ENCODE peak calls at places on chromosome 7, in four cellular contexts. One of them, this sample, is unnamed.

GRCh38 chr7:149851449-149851848 is 13.3 kb downstream of the ZNF862 start:
- DNase-seq in thyroid gland: no peak
- DNase-seq in esophagus squamous epithelium: no peak
- DNase-seq in adrenal gland: no peak
- DNase-seq in this sample: no peak

GRCh38 chr7:1642291-1642728 is 27.8 kb upstream of the ELFN1 start:
- DNase-seq in esophagus squamous epithelium: no peak
- DNase-seq in thyroid gland: no peak
- DNase-seq in adrenal gland: no peak
- DNase-seq in this sample: no peak

GRCh38 chr7:16712916-16713315 is 40.6 kb upstream of the TSPAN13 start:
- DNase-seq in thyroid gland: no peak
- DNase-seq in adrenal gland: no peak
- DNase-seq in esophagus squamous epithelium: no peak
- DNase-seq in this sample: no peak

GRCh38 chr7:125032943-125033342 is 103.3 kb upstream of the POT1 start:
- DNase-seq in thyroid gland: no peak
- DNase-seq in esophagus squamous epithelium: no peak
- DNase-seq in adrenal gland: no peak
- DNase-seq in this sample: no peak

GRCh38 chr7:156614434-156615264 is 25.9 kb upstream of the RNF32 start:
- DNase-seq in esophagus squamous epithelium: no peak
- DNase-seq in adrenal gland: no peak
- DNase-seq in thyroid gland: no peak
- DNase-seq in this sample: no peak

GRCh38 chr7:497946-498655 is 21.5 kb downstream of the PDGFA start:
- DNase-seq in adrenal gland: no peak
- DNase-seq in thyroid gland: no peak
- DNase-seq in esophagus squamous epithelium: no peak
- DNase-seq in this sample: no peak

GRCh38 chr7:104962781-104963180 is 51.2 kb upstream of the KMT2E start:
- DNase-seq in adrenal gland: no peak
- DNase-seq in thyroid gland: peak
- DNase-seq in esophagus squamous epithelium: no peak
- DNase-seq in this sample: no peak

GRCh38 chr7:147182859-147183258 is 1066.3 kb downstream of the CNTNAP2 start:
- DNase-seq in adrenal gland: no peak
- DNase-seq in thyroid gland: no peak
- DNase-seq in esophagus squamous epithelium: no peak
- DNase-seq in this sample: no peak

GRCh38 chr7:143096146-143096545 is 35.7 kb upstream of the PIP start:
- DNase-seq in adrenal gland: no peak
- DNase-seq in thyroid gland: peak
- DNase-seq in esophagus squamous epithelium: no peak
- DNase-seq in this sample: no peak

GRCh38 chr7:28478661-28479060 is 66.3 kb downstream of the CREB5 start:
- DNase-seq in esophagus squamous epithelium: no peak
- DNase-seq in adrenal gland: no peak
- DNase-seq in thyroid gland: no peak
- DNase-seq in this sample: peak

GRCh38 chr7:75623390-75624133 is 115.2 kb downstream of the HIP1 start:
- DNase-seq in adrenal gland: no peak
- DNase-seq in thyroid gland: peak
- DNase-seq in esophagus squamous epithelium: no peak
- DNase-seq in this sample: no peak

GRCh38 chr7:51789494-51789893 is 472.9 kb upstream of the COBL start:
- DNase-seq in thyroid gland: peak
- DNase-seq in esophagus squamous epithelium: no peak
- DNase-seq in adrenal gland: no peak
- DNase-seq in this sample: no peak

GRCh38 chr7:73768661-73769480 is 1.2 kb downstream of the CLDN3 start:
- DNase-seq in esophagus squamous epithelium: no peak
- DNase-seq in thyroid gland: no peak
- DNase-seq in adrenal gland: no peak
- DNase-seq in this sample: no peak

GRCh38 chr7:48411619-48412018 is 240.4 kb downstream of the ABCA13 start:
- DNase-seq in adrenal gland: no peak
- DNase-seq in esophagus squamous epithelium: no peak
- DNase-seq in thyroid gland: no peak
- DNase-seq in this sample: no peak

GRCh38 chr7:47092331-47092730 is 489.6 kb downstream of the TNS3 start:
- DNase-seq in adrenal gland: no peak
- DNase-seq in esophagus squamous epithelium: no peak
- DNase-seq in thyroid gland: no peak
- DNase-seq in this sample: no peak

GRCh38 chr7:124667312-124667711 is 98.3 kb downstream of the GPR37 start:
- DNase-seq in adrenal gland: no peak
- DNase-seq in thyroid gland: no peak
- DNase-seq in esophagus squamous epithelium: no peak
- DNase-seq in this sample: no peak

GRCh38 chr7:28688651-28689050 is 269.5 kb downstream of the TRIL start:
- DNase-seq in adrenal gland: no peak
- DNase-seq in esophagus squamous epithelium: no peak
- DNase-seq in thyroid gland: no peak
- DNase-seq in this sample: no peak

GRCh38 chr7:51477323-51477722 is 160.7 kb upstream of the COBL start:
- DNase-seq in thyroid gland: no peak
- DNase-seq in adrenal gland: no peak
- DNase-seq in esophagus squamous epithelium: no peak
- DNase-seq in this sample: no peak

GRCh38 chr7:424961-425793 is 94.5 kb downstream of the PDGFA start:
- DNase-seq in thyroid gland: no peak
- DNase-seq in esophagus squamous epithelium: no peak
- DNase-seq in adrenal gland: no peak
- DNase-seq in this sample: no peak

GRCh38 chr7:79489371-79489770 is 35.9 kb upstream of the MAGI2 start:
- DNase-seq in esophagus squamous epithelium: no peak
- DNase-seq in adrenal gland: no peak
- DNase-seq in thyroid gland: no peak
- DNase-seq in this sample: no peak

GRCh38 chr7:100543586-100543985 is 4.6 kb downstream of the AGFG2 start:
- DNase-seq in adrenal gland: no peak
- DNase-seq in thyroid gland: no peak
- DNase-seq in esophagus squamous epithelium: no peak
- DNase-seq in this sample: no peak

GRCh38 chr7:32582036-32582435 is 86.7 kb downstream of the AVL9 start:
- DNase-seq in adrenal gland: no peak
- DNase-seq in thyroid gland: no peak
- DNase-seq in esophagus squamous epithelium: no peak
- DNase-seq in this sample: no peak

GRCh38 chr7:137836113-137836509 is 10.7 kb downstream of the DGKI start:
- DNase-seq in thyroid gland: no peak
- DNase-seq in esophagus squamous epithelium: no peak
- DNase-seq in adrenal gland: no peak
- DNase-seq in this sample: no peak

GRCh38 chr7:24025094-24025493 is 258.9 kb upstream of the NPY start:
- DNase-seq in adrenal gland: no peak
- DNase-seq in thyroid gland: no peak
- DNase-seq in esophagus squamous epithelium: no peak
- DNase-seq in this sample: no peak

GRCh38 chr7:140723002-140723401 is 26.5 kb downstream of the NDUFB2 start:
- DNase-seq in thyroid gland: no peak
- DNase-seq in adrenal gland: no peak
- DNase-seq in esophagus squamous epithelium: no peak
- DNase-seq in this sample: no peak

GRCh38 chr7:155643804-155644177 is 670 bp upstream of the RBM33 start:
- DNase-seq in adrenal gland: no peak
- DNase-seq in esophagus squamous epithelium: no peak
- DNase-seq in thyroid gland: no peak
- DNase-seq in this sample: peak

GRCh38 chr7:23539494-23539907 is 7.7 kb upstream of the TRA2A start:
- DNase-seq in adrenal gland: no peak
- DNase-seq in esophagus squamous epithelium: no peak
- DNase-seq in thyroid gland: no peak
- DNase-seq in this sample: no peak

GRCh38 chr7:80722596-80723141 is 84.2 kb downstream of the CD36 start:
- DNase-seq in adrenal gland: peak
- DNase-seq in thyroid gland: peak
- DNase-seq in esophagus squamous epithelium: peak
- DNase-seq in this sample: no peak

GRCh38 chr7:25179771-25180591 is 48.3 kb downstream of the NPVF start:
- DNase-seq in thyroid gland: peak
- DNase-seq in esophagus squamous epithelium: peak
- DNase-seq in adrenal gland: peak
- DNase-seq in this sample: peak
- TF ChIP-seq POLR2A in thyroid gland: no peak
- TF ChIP-seq POLR2A in esophagus squamous epithelium: no peak
- TF ChIP-seq POLR2A in adrenal gland: peak
- TF ChIP-seq POLR2A in this sample: no peak

GRCh38 chr7:92569137-92569536 is 21.1 kb downstream of the FAM133B start:
- DNase-seq in thyroid gland: no peak
- DNase-seq in esophagus squamous epithelium: no peak
- DNase-seq in adrenal gland: no peak
- DNase-seq in this sample: no peak

GRCh38 chr7:92557808-92558362 is 29.3 kb downstream of the RBM48 start:
- DNase-seq in thyroid gland: no peak
- DNase-seq in esophagus squamous epithelium: no peak
- DNase-seq in adrenal gland: no peak
- DNase-seq in this sample: no peak

GRCh38 chr7:92567460-92567859 is 22.7 kb downstream of the FAM133B start:
- DNase-seq in thyroid gland: no peak
- DNase-seq in adrenal gland: no peak
- DNase-seq in esophagus squamous epithelium: no peak
- DNase-seq in this sample: no peak

GRCh38 chr7:92560602-92561001 is 29.6 kb downstream of the FAM133B start:
- DNase-seq in esophagus squamous epithelium: no peak
- DNase-seq in adrenal gland: no peak
- DNase-seq in thyroid gland: no peak
- DNase-seq in this sample: peak

GRCh38 chr7:92563345-92563744 is 26.8 kb downstream of the FAM133B start:
- DNase-seq in esophagus squamous epithelium: no peak
- DNase-seq in adrenal gland: no peak
- DNase-seq in thyroid gland: no peak
- DNase-seq in this sample: no peak
- TF ChIP-seq POLR2A in esophagus squamous epithelium: no peak
- TF ChIP-seq POLR2A in adrenal gland: no peak
- TF ChIP-seq POLR2A in thyroid gland: no peak
- TF ChIP-seq POLR2A in this sample: no peak

GRCh38 chr7:44973610-44974401 is 5.0 kb downstream of the MYO1G start:
- DNase-seq in esophagus squamous epithelium: no peak
- DNase-seq in thyroid gland: no peak
- DNase-seq in adrenal gland: peak
- DNase-seq in this sample: peak
- TF ChIP-seq POLR2A in esophagus squamous epithelium: no peak
- TF ChIP-seq POLR2A in thyroid gland: no peak
- TF ChIP-seq POLR2A in adrenal gland: no peak
- TF ChIP-seq POLR2A in this sample: no peak

GRCh38 chr7:151247016-151247580 is 1.4 kb downstream of the SMARCD3 start:
- DNase-seq in esophagus squamous epithelium: no peak
- DNase-seq in thyroid gland: peak
- DNase-seq in adrenal gland: no peak
- DNase-seq in this sample: no peak
- TF ChIP-seq POLR2A in esophagus squamous epithelium: no peak
- TF ChIP-seq POLR2A in thyroid gland: no peak
- TF ChIP-seq POLR2A in adrenal gland: no peak
- TF ChIP-seq POLR2A in this sample: no peak

GRCh38 chr7:148698397-148699023 is at the start of gene CUL1:
- DNase-seq in esophagus squamous epithelium: peak
- DNase-seq in thyroid gland: peak
- DNase-seq in adrenal gland: peak
- DNase-seq in this sample: peak
- TF ChIP-seq POLR2A in esophagus squamous epithelium: no peak
- TF ChIP-seq POLR2A in thyroid gland: no peak
- TF ChIP-seq POLR2A in adrenal gland: peak
- TF ChIP-seq POLR2A in this sample: no peak